ENCODE peak calls at places on chromosomes 4 and X, in six cellular contexts. One of them, this sample, is unnamed.

GRCh38 chr4:92994727-92995126 is 691.0 kb downstream of the GRID2 start:
- DNase-seq in breast epithelium: no peak
- DNase-seq in tibial nerve: no peak
- DNase-seq in OCI-LY7: no peak
- DNase-seq in RWPE1: no peak
- DNase-seq in endodermal cell: no peak
- DNase-seq in this sample: no peak

GRCh38 chrX:39755152-39756032 is 342.4 kb downstream of the BCOR start:
- DNase-seq in breast epithelium: peak
- DNase-seq in tibial nerve: peak
- DNase-seq in OCI-LY7: peak
- DNase-seq in RWPE1: peak
- DNase-seq in endodermal cell: peak
- DNase-seq in this sample: peak

GRCh38 chr4:138927065-138927464 is 88.5 kb upstream of the NOCT start:
- DNase-seq in breast epithelium: no peak
- DNase-seq in tibial nerve: no peak
- DNase-seq in OCI-LY7: no peak
- DNase-seq in RWPE1: no peak
- DNase-seq in endodermal cell: no peak
- DNase-seq in this sample: no peak

GRCh38 chr4:37648084-37648817 is 37.9 kb downstream of the RELL1 start:
- DNase-seq in breast epithelium: peak
- DNase-seq in tibial nerve: peak
- DNase-seq in OCI-LY7: no peak
- DNase-seq in RWPE1: peak
- DNase-seq in endodermal cell: peak
- DNase-seq in this sample: peak

GRCh38 chrX:136662976-136663375 is 15.0 kb downstream of the CD40LG start:
- DNase-seq in breast epithelium: no peak
- DNase-seq in tibial nerve: no peak
- DNase-seq in OCI-LY7: no peak
- DNase-seq in RWPE1: no peak
- DNase-seq in endodermal cell: no peak
- DNase-seq in this sample: no peak

GRCh38 chr4:55386073-55386472 is 9.7 kb upstream of the TMEM165 start:
- DNase-seq in breast epithelium: no peak
- DNase-seq in tibial nerve: no peak
- DNase-seq in OCI-LY7: peak
- DNase-seq in RWPE1: peak
- DNase-seq in endodermal cell: peak
- DNase-seq in this sample: no peak

GRCh38 chrX:112834016-112834855 is 6.4 kb downstream of the AMOT start:
- DNase-seq in breast epithelium: no peak
- DNase-seq in tibial nerve: no peak
- DNase-seq in OCI-LY7: no peak
- DNase-seq in RWPE1: no peak
- DNase-seq in endodermal cell: no peak
- DNase-seq in this sample: no peak

GRCh38 chr4:26127001-26127400 is 193.8 kb upstream of the RBPJ start:
- DNase-seq in breast epithelium: no peak
- DNase-seq in tibial nerve: no peak
- DNase-seq in OCI-LY7: no peak
- DNase-seq in RWPE1: no peak
- DNase-seq in endodermal cell: no peak
- DNase-seq in this sample: no peak

GRCh38 chr4:158873795-158874359 is 105.1 kb downstream of the FNIP2 start:
- DNase-seq in breast epithelium: no peak
- DNase-seq in tibial nerve: no peak
- DNase-seq in OCI-LY7: no peak
- DNase-seq in RWPE1: peak
- DNase-seq in endodermal cell: no peak
- DNase-seq in this sample: no peak

GRCh38 chrX:115561605-115562491 is 874 bp downstream of the PLS3 start:
- DNase-seq in breast epithelium: peak
- DNase-seq in tibial nerve: peak
- DNase-seq in OCI-LY7: no peak
- DNase-seq in RWPE1: peak
- DNase-seq in endodermal cell: peak
- DNase-seq in this sample: no peak

GRCh38 chrX:42023122-42023521 is 99.8 kb upstream of the CASK start:
- DNase-seq in breast epithelium: no peak
- DNase-seq in tibial nerve: no peak
- DNase-seq in OCI-LY7: no peak
- DNase-seq in RWPE1: no peak
- DNase-seq in endodermal cell: no peak
- DNase-seq in this sample: no peak

GRCh38 chr4:1031956-1032795 is 20.8 kb downstream of the FGFRL1 start:
- DNase-seq in breast epithelium: no peak
- DNase-seq in tibial nerve: no peak
- DNase-seq in OCI-LY7: no peak
- DNase-seq in RWPE1: no peak
- DNase-seq in endodermal cell: peak
- DNase-seq in this sample: no peak

DNA sequence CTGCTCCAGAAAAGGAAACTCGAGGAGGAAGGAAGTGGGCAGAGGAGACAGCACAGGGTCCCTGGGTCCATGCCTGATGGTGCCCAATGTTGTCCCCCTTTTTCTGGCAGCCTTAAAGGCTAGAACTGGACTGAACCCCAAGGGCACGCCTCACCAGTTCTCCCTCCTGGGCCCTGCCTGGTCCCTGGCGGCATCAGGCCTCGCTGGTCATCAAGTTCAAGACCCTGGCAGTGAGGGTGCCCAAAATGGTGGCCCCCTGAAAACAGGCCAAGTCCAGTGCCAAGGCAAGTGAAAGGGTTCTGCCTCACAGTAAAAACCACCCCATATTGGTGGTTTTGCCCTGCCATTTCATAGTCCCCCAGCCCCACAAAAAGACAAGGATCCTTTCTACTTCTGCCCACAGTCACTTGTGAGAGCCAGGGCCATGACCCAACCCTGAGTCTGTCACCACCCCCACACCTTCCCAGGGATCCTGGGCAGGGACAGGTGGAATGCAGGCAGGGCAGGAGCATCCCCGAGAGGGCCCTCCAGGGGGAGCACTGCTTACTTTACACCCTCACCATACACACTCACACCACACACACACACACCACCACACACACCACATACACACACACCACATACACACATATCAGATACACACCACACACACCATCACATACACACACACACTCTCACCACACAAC is 107.6 kb downstream of the DCTD start:
- DNase-seq in breast epithelium: no peak
- DNase-seq in tibial nerve: no peak
- DNase-seq in OCI-LY7: no peak
- DNase-seq in RWPE1: peak
- DNase-seq in endodermal cell: peak
- DNase-seq in this sample: no peak
- TF ChIP-seq CTCF in breast epithelium: no peak
- TF ChIP-seq CTCF in tibial nerve: no peak
- TF ChIP-seq CTCF in OCI-LY7: peak
- TF ChIP-seq CTCF in RWPE1: no peak
- TF ChIP-seq CTCF in endodermal cell: peak
- TF ChIP-seq CTCF in this sample: no peak

DNA sequence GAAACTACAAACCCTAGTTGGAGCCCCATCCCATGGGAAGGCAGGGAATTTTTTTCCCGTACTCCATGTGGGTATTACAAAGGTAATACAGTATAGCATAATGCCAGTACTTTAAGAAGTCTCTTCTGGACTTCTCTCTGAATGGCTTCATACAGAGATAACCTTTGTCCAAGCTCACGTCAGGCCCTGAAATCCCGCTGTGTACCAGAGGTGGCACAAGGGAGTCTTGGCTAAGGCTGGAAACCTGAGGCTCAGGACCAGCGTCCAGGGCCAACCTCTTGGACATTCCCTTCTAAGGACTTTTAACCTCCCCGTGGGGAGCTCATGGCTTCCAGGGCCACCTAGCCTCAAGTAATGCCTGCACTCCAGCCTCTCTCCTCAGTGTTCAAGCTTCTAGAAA is 338.9 kb upstream of the FAM241A start:
- DNase-seq in breast epithelium: no peak
- DNase-seq in tibial nerve: no peak
- DNase-seq in OCI-LY7: no peak
- DNase-seq in RWPE1: peak
- DNase-seq in endodermal cell: peak
- DNase-seq in this sample: no peak
- TF ChIP-seq CTCF in breast epithelium: no peak
- TF ChIP-seq CTCF in tibial nerve: no peak
- TF ChIP-seq CTCF in OCI-LY7: no peak
- TF ChIP-seq CTCF in RWPE1: no peak
- TF ChIP-seq CTCF in endodermal cell: peak
- TF ChIP-seq CTCF in this sample: no peak

DNA sequence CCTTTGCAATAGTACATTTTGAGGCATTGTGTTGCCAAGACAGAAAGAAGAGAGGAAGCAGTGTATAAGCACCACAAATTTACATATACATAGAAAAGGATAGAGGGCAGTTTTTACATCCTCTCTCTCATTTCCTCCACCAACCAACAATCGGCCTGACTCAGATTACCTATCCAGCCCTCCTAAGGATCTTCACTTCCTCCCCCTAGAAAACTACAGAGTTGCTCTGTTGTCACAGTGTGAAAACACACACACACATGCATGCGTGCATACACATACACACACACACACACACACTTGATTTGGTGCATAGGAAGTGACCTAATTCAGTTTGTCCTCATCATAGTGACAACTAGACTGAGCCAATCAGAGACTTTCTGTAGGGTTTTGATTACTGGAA is 98.8 kb upstream of the SPRY1 start:
- DNase-seq in breast epithelium: no peak
- DNase-seq in tibial nerve: no peak
- DNase-seq in OCI-LY7: peak
- DNase-seq in RWPE1: no peak
- DNase-seq in endodermal cell: no peak
- DNase-seq in this sample: no peak
- TF ChIP-seq CTCF in breast epithelium: no peak
- TF ChIP-seq CTCF in tibial nerve: no peak
- TF ChIP-seq CTCF in OCI-LY7: no peak
- TF ChIP-seq CTCF in RWPE1: no peak
- TF ChIP-seq CTCF in endodermal cell: no peak
- TF ChIP-seq CTCF in this sample: no peak

DNA sequence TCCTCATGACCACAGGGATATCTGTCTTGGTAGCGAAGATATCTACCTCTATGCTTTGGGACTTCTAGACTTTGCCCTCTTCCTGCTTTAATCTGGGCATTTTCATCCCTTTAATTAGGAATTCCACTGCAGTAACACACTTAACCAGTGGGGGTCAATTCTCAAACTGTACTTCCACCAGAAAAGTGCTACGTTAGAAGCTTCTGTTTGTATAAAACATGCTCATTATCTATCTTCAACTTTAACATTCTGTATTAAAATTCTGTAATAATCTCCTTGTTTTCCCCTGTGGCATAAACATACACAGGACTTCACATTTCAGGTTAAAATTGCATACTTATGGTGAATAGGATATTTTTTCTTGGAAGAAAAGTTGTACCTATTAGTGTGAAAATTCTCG is 105.6 kb downstream of the AMMECR1 start:
- DNase-seq in breast epithelium: no peak
- DNase-seq in tibial nerve: no peak
- DNase-seq in OCI-LY7: no peak
- DNase-seq in RWPE1: no peak
- DNase-seq in endodermal cell: no peak
- DNase-seq in this sample: no peak
- TF ChIP-seq CTCF in breast epithelium: no peak
- TF ChIP-seq CTCF in tibial nerve: no peak
- TF ChIP-seq CTCF in OCI-LY7: peak
- TF ChIP-seq CTCF in RWPE1: peak
- TF ChIP-seq CTCF in endodermal cell: peak
- TF ChIP-seq CTCF in this sample: no peak

DNA sequence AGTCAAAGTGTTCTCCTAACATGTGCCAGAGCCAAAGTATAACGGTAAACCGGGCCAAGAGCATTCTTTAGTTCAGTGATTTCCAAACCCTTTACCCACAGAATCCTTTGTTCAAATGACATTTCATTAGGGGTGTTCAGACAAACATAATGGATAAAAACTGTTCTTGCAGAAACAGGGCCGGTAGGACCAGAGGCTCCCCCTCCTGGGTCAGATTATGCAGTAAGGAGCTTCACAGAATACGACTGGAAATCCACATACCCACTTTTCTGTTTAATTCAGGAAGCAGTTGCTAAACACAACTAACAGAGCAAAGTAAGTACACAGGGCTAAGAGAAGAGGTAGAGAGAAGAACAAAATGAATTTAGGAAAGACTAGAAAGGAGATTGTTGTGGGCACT is 46.6 kb upstream of the TMEM184C start:
- DNase-seq in breast epithelium: no peak
- DNase-seq in tibial nerve: no peak
- DNase-seq in OCI-LY7: no peak
- DNase-seq in RWPE1: no peak
- DNase-seq in endodermal cell: no peak
- DNase-seq in this sample: no peak
- TF ChIP-seq CTCF in breast epithelium: no peak
- TF ChIP-seq CTCF in tibial nerve: no peak
- TF ChIP-seq CTCF in OCI-LY7: no peak
- TF ChIP-seq CTCF in RWPE1: no peak
- TF ChIP-seq CTCF in endodermal cell: peak
- TF ChIP-seq CTCF in this sample: no peak

GRCh38 chr4:118776166-118776954 is 59.6 kb downstream of the SEC24D start:
- DNase-seq in breast epithelium: no peak
- DNase-seq in tibial nerve: no peak
- DNase-seq in OCI-LY7: no peak
- DNase-seq in RWPE1: no peak
- DNase-seq in endodermal cell: no peak
- DNase-seq in this sample: no peak
- TF ChIP-seq CTCF in breast epithelium: no peak
- TF ChIP-seq CTCF in tibial nerve: no peak
- TF ChIP-seq CTCF in OCI-LY7: no peak
- TF ChIP-seq CTCF in RWPE1: no peak
- TF ChIP-seq CTCF in endodermal cell: no peak
- TF ChIP-seq CTCF in this sample: no peak

DNA sequence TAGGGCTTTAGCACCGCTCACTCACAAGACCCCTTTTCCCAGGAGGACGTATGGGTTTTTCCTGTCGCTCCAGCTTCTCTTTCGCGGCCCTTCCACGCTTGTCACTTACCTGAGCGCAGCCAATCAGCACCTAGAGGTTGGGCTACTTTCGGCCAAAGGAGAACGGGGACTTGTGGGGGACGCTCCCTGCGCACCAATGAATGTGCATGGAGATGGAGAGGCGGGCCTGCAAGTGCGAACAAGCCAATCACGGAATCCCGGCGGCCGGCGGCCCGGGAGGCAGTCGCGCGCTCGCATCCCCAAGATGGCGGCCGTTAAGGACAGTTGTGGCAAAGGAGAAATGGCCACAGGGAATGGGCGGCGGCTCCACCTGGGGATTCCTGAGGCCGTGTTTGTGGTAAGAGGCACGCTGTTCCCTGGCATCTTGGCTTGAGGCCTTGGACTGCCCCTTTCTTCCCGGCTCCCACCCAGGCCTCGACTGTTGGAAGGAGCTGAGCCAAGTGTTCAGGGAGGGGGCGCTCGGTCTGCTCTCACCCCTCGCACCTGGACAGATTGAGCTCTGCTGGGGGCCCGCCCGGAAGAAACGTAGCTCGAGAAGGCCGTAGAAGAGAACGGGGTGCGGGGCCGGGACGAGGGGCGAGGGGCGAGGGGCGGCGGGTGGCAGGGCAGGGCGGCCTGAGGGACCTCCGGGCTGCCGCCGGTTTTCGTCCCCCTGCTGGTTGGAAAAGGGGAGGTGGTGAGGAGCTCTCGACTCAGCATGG is at the start of gene VBP1:
- DNase-seq in breast epithelium: peak
- DNase-seq in tibial nerve: peak
- DNase-seq in OCI-LY7: peak
- DNase-seq in RWPE1: peak
- DNase-seq in endodermal cell: peak
- DNase-seq in this sample: peak
- TF ChIP-seq CTCF in breast epithelium: no peak
- TF ChIP-seq CTCF in tibial nerve: peak
- TF ChIP-seq CTCF in OCI-LY7: peak
- TF ChIP-seq CTCF in RWPE1: peak
- TF ChIP-seq CTCF in endodermal cell: peak
- TF ChIP-seq CTCF in this sample: no peak

This sample was measured in omental fat pad.